ENCODE peak calls at places on chromosomes 12 and 14, in seven cellular contexts. One of them, this sample, is unnamed. For H3K9me3 and H3K4me1, the result is how much of the 10 kb centered on the place peaks cover.

GRCh38 chr14:93008381-93008780 is 85.4 kb downstream of the CHGA start:
- DNase-seq in sigmoid colon: peak
- DNase-seq in tibial nerve: no peak
- DNase-seq in SK-N-SH: peak
- DNase-seq in suprapubic skin: no peak
- DNase-seq in HepG2: no peak
- DNase-seq in A549: no peak
- DNase-seq in this sample: peak

GRCh38 chr14:35506927-35507326 is 27.0 kb upstream of the INSM2 start:
- DNase-seq in suprapubic skin: no peak
- DNase-seq in HepG2: no peak
- DNase-seq in A549: no peak
- DNase-seq in SK-N-SH: no peak
- DNase-seq in sigmoid colon: no peak
- DNase-seq in tibial nerve: no peak
- DNase-seq in this sample: no peak

GRCh38 chr12:113241191-113242017 is 20.1 kb downstream of the TPCN1 start:
- DNase-seq in A549: no peak
- DNase-seq in HepG2: peak
- DNase-seq in sigmoid colon: no peak
- DNase-seq in SK-N-SH: no peak
- DNase-seq in tibial nerve: peak
- DNase-seq in suprapubic skin: no peak
- DNase-seq in this sample: no peak

GRCh38 chr14:69614592-69614991 is 3.2 kb downstream of the SUSD6 start:
- DNase-seq in tibial nerve: peak
- DNase-seq in A549: no peak
- DNase-seq in sigmoid colon: no peak
- DNase-seq in suprapubic skin: no peak
- DNase-seq in HepG2: no peak
- DNase-seq in SK-N-SH: no peak
- DNase-seq in this sample: no peak

GRCh38 chr12:132444957-132445883 is 44.7 kb upstream of the FBRSL1 start:
- DNase-seq in HepG2: no peak
- DNase-seq in A549: no peak
- DNase-seq in sigmoid colon: no peak
- DNase-seq in suprapubic skin: no peak
- DNase-seq in tibial nerve: peak
- DNase-seq in SK-N-SH: no peak
- DNase-seq in this sample: no peak

GRCh38 chr12:6047249-6048227 is 76.9 kb downstream of the VWF start:
- DNase-seq in tibial nerve: no peak
- DNase-seq in HepG2: no peak
- DNase-seq in sigmoid colon: no peak
- DNase-seq in suprapubic skin: no peak
- DNase-seq in SK-N-SH: no peak
- DNase-seq in A549: no peak
- DNase-seq in this sample: no peak

GRCh38 chr12:12503384-12504078 is 59.1 kb downstream of the DUSP16 start:
- DNase-seq in suprapubic skin: no peak
- DNase-seq in HepG2: no peak
- DNase-seq in tibial nerve: no peak
- DNase-seq in sigmoid colon: no peak
- DNase-seq in A549: no peak
- DNase-seq in SK-N-SH: no peak
- DNase-seq in this sample: no peak

GRCh38 chr12:15044461-15044860 is 71.6 kb downstream of the PDE6H start:
- DNase-seq in HepG2: no peak
- DNase-seq in tibial nerve: peak
- DNase-seq in sigmoid colon: no peak
- DNase-seq in SK-N-SH: no peak
- DNase-seq in A549: no peak
- DNase-seq in suprapubic skin: no peak
- DNase-seq in this sample: no peak

GRCh38 chr14:95381726-95382125 is 62.0 kb upstream of the CLMN start:
- DNase-seq in suprapubic skin: no peak
- DNase-seq in HepG2: no peak
- DNase-seq in SK-N-SH: no peak
- DNase-seq in A549: no peak
- DNase-seq in tibial nerve: no peak
- DNase-seq in sigmoid colon: no peak
- DNase-seq in this sample: no peak

GRCh38 chr12:1843641-1844005 is 23.3 kb downstream of the LRTM2 start:
- DNase-seq in A549: no peak
- DNase-seq in SK-N-SH: no peak
- DNase-seq in tibial nerve: no peak
- DNase-seq in sigmoid colon: peak
- DNase-seq in suprapubic skin: peak
- DNase-seq in HepG2: no peak
- DNase-seq in this sample: no peak

GRCh38 chr12:254039-254438 is 8.6 kb downstream of the SLC6A13 start:
- DNase-seq in SK-N-SH: no peak
- DNase-seq in suprapubic skin: no peak
- DNase-seq in tibial nerve: no peak
- DNase-seq in A549: no peak
- DNase-seq in HepG2: no peak
- DNase-seq in sigmoid colon: no peak
- DNase-seq in this sample: no peak

GRCh38 chr14:64643709-64644108 is 60.5 kb upstream of the PLEKHG3 start:
- DNase-seq in A549: no peak
- DNase-seq in suprapubic skin: no peak
- DNase-seq in tibial nerve: no peak
- DNase-seq in sigmoid colon: no peak
- DNase-seq in HepG2: no peak
- DNase-seq in SK-N-SH: no peak
- DNase-seq in this sample: no peak

GRCh38 chr12:59736786-59737185 is 141.0 kb downstream of the SLC16A7 start:
- DNase-seq in HepG2: no peak
- DNase-seq in A549: no peak
- DNase-seq in sigmoid colon: no peak
- DNase-seq in tibial nerve: no peak
- DNase-seq in SK-N-SH: no peak
- DNase-seq in suprapubic skin: no peak
- DNase-seq in this sample: no peak

GRCh38 chr12:80770958-80771357 is 54.2 kb downstream of the MYF5 start:
- DNase-seq in SK-N-SH: no peak
- DNase-seq in sigmoid colon: no peak
- DNase-seq in tibial nerve: no peak
- DNase-seq in A549: no peak
- DNase-seq in HepG2: no peak
- DNase-seq in suprapubic skin: no peak
- DNase-seq in this sample: no peak

GRCh38 chr12:48993787-48994186 is 5.4 kb downstream of the DDN start:
- DNase-seq in suprapubic skin: no peak
- DNase-seq in A549: no peak
- DNase-seq in HepG2: no peak
- DNase-seq in tibial nerve: no peak
- DNase-seq in sigmoid colon: no peak
- DNase-seq in SK-N-SH: no peak
- DNase-seq in this sample: no peak

GRCh38 chr12:52591521-52591920 is 9.7 kb downstream of the KRT72 start:
- DNase-seq in suprapubic skin: no peak
- DNase-seq in sigmoid colon: peak
- DNase-seq in HepG2: no peak
- DNase-seq in tibial nerve: no peak
- DNase-seq in A549: no peak
- DNase-seq in SK-N-SH: no peak
- DNase-seq in this sample: no peak

GRCh38 chr12:124509300-124509675 is 58.1 kb downstream of the NCOR2 start:
- DNase-seq in A549: no peak
- DNase-seq in tibial nerve: no peak
- DNase-seq in HepG2: no peak
- DNase-seq in SK-N-SH: no peak
- DNase-seq in suprapubic skin: no peak
- DNase-seq in sigmoid colon: no peak
- DNase-seq in this sample: no peak

GRCh38 chr14:44657688-44658388 is 150.8 kb upstream of the FSCB start:
- DNase-seq in SK-N-SH: no peak
- DNase-seq in suprapubic skin: no peak
- DNase-seq in sigmoid colon: no peak
- DNase-seq in HepG2: peak
- DNase-seq in A549: no peak
- DNase-seq in tibial nerve: no peak
- DNase-seq in this sample: no peak

GRCh38 chr12:51980051-51980808 is 26.5 kb upstream of the TAMALIN start:
- DNase-seq in tibial nerve: peak
- DNase-seq in A549: peak
- DNase-seq in HepG2: peak
- DNase-seq in suprapubic skin: peak
- DNase-seq in SK-N-SH: peak
- DNase-seq in sigmoid colon: peak
- DNase-seq in this sample: peak

GRCh38 chr12:38906482-38907170 is 1.2 kb upstream of the CPNE8 start:
- DNase-seq in SK-N-SH: peak
- DNase-seq in A549: peak
- DNase-seq in suprapubic skin: peak
- DNase-seq in sigmoid colon: peak
- DNase-seq in tibial nerve: peak
- DNase-seq in HepG2: peak
- DNase-seq in this sample: peak

GRCh38 chr14:101961011-101961721 is 3.2 kb upstream of the DYNC1H1 start:
- DNase-seq in SK-N-SH: peak
- DNase-seq in tibial nerve: peak
- DNase-seq in A549: peak
- DNase-seq in HepG2: peak
- DNase-seq in sigmoid colon: peak
- DNase-seq in suprapubic skin: no peak
- DNase-seq in this sample: peak
- H3K9me3 ChIP-seq in SK-N-SH: under half
- H3K9me3 ChIP-seq in tibial nerve: under half
- H3K9me3 ChIP-seq in A549: under half
- H3K9me3 ChIP-seq in HepG2: under half
- H3K9me3 ChIP-seq in sigmoid colon: under half
- H3K9me3 ChIP-seq in suprapubic skin: under half
- H3K9me3 ChIP-seq in this sample: under half

GRCh38 chr12:68745904-68746571 is at the start of gene SLC35E3:
- DNase-seq in A549: peak
- DNase-seq in sigmoid colon: peak
- DNase-seq in SK-N-SH: peak
- DNase-seq in suprapubic skin: peak
- DNase-seq in HepG2: peak
- DNase-seq in tibial nerve: peak
- DNase-seq in this sample: peak
- TF ChIP-seq EP300 in A549: no peak
- TF ChIP-seq EP300 in sigmoid colon: no peak
- TF ChIP-seq EP300 in SK-N-SH: no peak
- TF ChIP-seq EP300 in suprapubic skin: no peak
- TF ChIP-seq EP300 in HepG2: no peak
- TF ChIP-seq EP300 in tibial nerve: peak
- TF ChIP-seq EP300 in this sample: no peak

DNA sequence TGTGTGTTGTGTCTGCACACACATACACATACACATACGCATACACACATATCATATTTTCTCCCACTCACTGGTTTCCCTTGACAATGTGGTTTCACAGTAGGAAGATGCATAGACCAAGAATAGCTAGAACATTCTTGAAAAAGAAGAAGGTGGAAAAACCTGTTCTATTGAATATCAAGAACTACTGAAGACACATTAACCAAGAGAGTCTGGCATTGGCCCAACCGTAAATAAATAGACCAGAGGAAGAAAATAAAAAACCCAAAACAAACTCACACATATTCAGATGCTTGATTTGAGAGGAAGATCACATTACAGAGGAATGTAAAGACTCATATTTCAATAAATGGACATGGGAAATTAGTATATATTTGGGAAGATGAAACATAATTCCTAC is 311.3 kb downstream of the FOXG1 start:
- DNase-seq in SK-N-SH: no peak
- DNase-seq in HepG2: no peak
- DNase-seq in A549: no peak
- DNase-seq in tibial nerve: no peak
- DNase-seq in sigmoid colon: no peak
- DNase-seq in suprapubic skin: no peak
- DNase-seq in this sample: no peak
- H3K4me1 ChIP-seq in SK-N-SH: under half
- H3K4me1 ChIP-seq in HepG2: under half
- H3K4me1 ChIP-seq in A549: under half
- H3K4me1 ChIP-seq in tibial nerve: under half
- H3K4me1 ChIP-seq in sigmoid colon: under half
- H3K4me1 ChIP-seq in suprapubic skin: under half
- H3K4me1 ChIP-seq in this sample: under half

GRCh38 chr14:40859065-40859464 is 747.6 kb upstream of the LRFN5 start:
- DNase-seq in A549: no peak
- DNase-seq in SK-N-SH: no peak
- DNase-seq in suprapubic skin: no peak
- DNase-seq in sigmoid colon: no peak
- DNase-seq in HepG2: no peak
- DNase-seq in tibial nerve: no peak
- DNase-seq in this sample: no peak
- H3K9me3 ChIP-seq in A549: under half
- H3K9me3 ChIP-seq in SK-N-SH: under half
- H3K9me3 ChIP-seq in suprapubic skin: under half
- H3K9me3 ChIP-seq in sigmoid colon: under half
- H3K9me3 ChIP-seq in HepG2: half or more
- H3K9me3 ChIP-seq in tibial nerve: under half
- H3K9me3 ChIP-seq in this sample: under half

DNA sequence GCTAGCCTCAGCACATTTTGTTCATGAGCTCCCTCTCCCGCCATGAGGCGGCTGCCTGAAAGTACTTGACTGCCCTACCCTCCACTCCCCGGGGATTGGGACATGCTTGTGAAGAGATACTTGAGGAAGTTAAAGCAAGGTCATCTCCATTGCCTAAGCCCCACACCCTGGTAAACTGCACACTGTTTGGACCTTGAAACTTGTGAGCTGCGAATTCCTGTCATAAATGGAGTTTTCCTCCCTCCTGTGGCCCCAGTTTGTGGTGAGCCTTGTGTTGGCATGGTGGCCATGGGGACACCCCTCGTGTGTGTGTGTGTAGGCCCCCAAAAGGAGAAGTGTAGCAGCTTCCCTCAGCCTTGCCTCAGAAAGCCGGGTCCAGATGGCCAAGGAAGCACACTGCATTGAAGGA is 395.5 kb downstream of the ZFP36L1 start:
- DNase-seq in sigmoid colon: peak
- DNase-seq in suprapubic skin: peak
- DNase-seq in HepG2: peak
- DNase-seq in tibial nerve: peak
- DNase-seq in A549: no peak
- DNase-seq in SK-N-SH: no peak
- DNase-seq in this sample: peak
- TF ChIP-seq EP300 in sigmoid colon: no peak
- TF ChIP-seq EP300 in suprapubic skin: no peak
- TF ChIP-seq EP300 in HepG2: no peak
- TF ChIP-seq EP300 in tibial nerve: peak
- TF ChIP-seq EP300 in A549: no peak
- TF ChIP-seq EP300 in SK-N-SH: no peak
- TF ChIP-seq EP300 in this sample: no peak

GRCh38 chr12:32505546-32505945 is 106.2 kb downstream of the FGD4 start:
- DNase-seq in sigmoid colon: no peak
- DNase-seq in SK-N-SH: no peak
- DNase-seq in tibial nerve: no peak
- DNase-seq in A549: no peak
- DNase-seq in suprapubic skin: no peak
- DNase-seq in HepG2: no peak
- DNase-seq in this sample: no peak
- H3K4me1 ChIP-seq in sigmoid colon: under half
- H3K4me1 ChIP-seq in SK-N-SH: under half
- H3K4me1 ChIP-seq in tibial nerve: under half
- H3K4me1 ChIP-seq in A549: under half
- H3K4me1 ChIP-seq in suprapubic skin: half or more
- H3K4me1 ChIP-seq in HepG2: under half
- H3K4me1 ChIP-seq in this sample: under half

GRCh38 chr14:25909361-25909760 is 688.5 kb downstream of the NOVA1 start:
- DNase-seq in A549: no peak
- DNase-seq in suprapubic skin: no peak
- DNase-seq in SK-N-SH: no peak
- DNase-seq in tibial nerve: no peak
- DNase-seq in HepG2: peak
- DNase-seq in sigmoid colon: no peak
- DNase-seq in this sample: no peak
- H3K9me3 ChIP-seq in A549: under half
- H3K9me3 ChIP-seq in suprapubic skin: under half
- H3K9me3 ChIP-seq in SK-N-SH: under half
- H3K9me3 ChIP-seq in tibial nerve: under half
- H3K9me3 ChIP-seq in HepG2: half or more
- H3K9me3 ChIP-seq in sigmoid colon: under half
- H3K9me3 ChIP-seq in this sample: under half

This sample was measured in ovary.